ENCODE peak calls at places on chromosomes 6 and 20, in ten cellular contexts. X, S, O, I, G, B, Z, T, K and C are unnamed samples.

GRCh38 chr6:73515204-73516101 is 5.4 kb downstream of the EEF1A1 start:
- DNase-seq in B (peak; percentile 87), K (peak; percentile 62), I (peak; percentile 72), X (peak; percentile 91), T (peak; percentile 84), G (peak; percentile 84), O (peak; percentile 89), Z (peak; percentile 49), S (peak; percentile 86), C (peak; percentile 82)

GRCh38 chr6:13396241-13396792 is 68.0 kb upstream of the TBC1D7 start:
- DNase-seq in K (no peak), B (no peak), T (no peak), O (no peak), X (no peak), I (no peak), Z (no peak), S (no peak), G (no peak), C (no peak)

GRCh38 chr6:47256981-47257730 is 52.5 kb downstream of the TNFRSF21 start:
- DNase-seq in T (no peak), O (no peak), G (no peak), I (no peak), K (no peak), B (no peak), Z (no peak), S (no peak), X (no peak), C (no peak)

GRCh38 chr20:8476023-8476422 is 344.0 kb downstream of the PLCB1 start:
- DNase-seq in T (peak; percentile 94), I (no peak), B (peak; percentile 17), K (peak; percentile 94), O (no peak), X (no peak), G (no peak), Z (no peak), S (no peak), C (no peak)

GRCh38 chr6:65088575-65088974 is 618.5 kb downstream of the EYS start:
- DNase-seq in I (no peak), K (no peak), Z (no peak), X (no peak), O (no peak), B (no peak), G (no peak), T (no peak), S (no peak), C (no peak)

GRCh38 chr6:13667655-13668054 is 44.0 kb downstream of the RANBP9 start:
- DNase-seq in T (peak; percentile 32), Z (no peak), I (no peak), O (no peak), B (peak; percentile 43), K (no peak), X (peak; percentile 28), S (no peak), G (no peak), C (no peak)

GRCh38 chr6:4313044-4313686 is 177.8 kb upstream of the ECI2 start:
- DNase-seq in Z (peak; percentile 79), X (peak; percentile 96), G (peak; percentile 95), K (no peak), B (peak; percentile 98), I (peak; percentile 71), T (peak; percentile 25), S (peak; percentile 93), O (peak; percentile 90), C (peak; percentile 88)

GRCh38 chr6:52815167-52816092 is 11.8 kb upstream of the GSTA1 start:
- DNase-seq in G (peak; percentile 14), K (peak; percentile 32), X (peak; percentile 57), T (peak; percentile 46), B (peak; percentile 66), Z (peak; percentile 51), O (peak; percentile 47), I (peak; percentile 75), S (peak; percentile 42), C (peak; percentile 12)

GRCh38 chr6:28725890-28726348 is 197.9 kb downstream of the TRIM27 start:
- DNase-seq in S (no peak), O (no peak), X (no peak), I (peak; percentile 81), T (peak; percentile 34), G (no peak), B (peak; percentile 75), Z (no peak), K (peak; percentile 8), C (no peak)

GRCh38 chr6:28727559-28728211 is 196.1 kb downstream of the TRIM27 start:
- DNase-seq in O (no peak), S (no peak), B (no peak), K (no peak), I (no peak), T (peak; percentile 55), X (no peak), Z (no peak), G (no peak), C (no peak)

GRCh38 chr6:28726569-28727309 is 197.0 kb downstream of the TRIM27 start:
- DNase-seq in Z (no peak), T (no peak), K (no peak), O (no peak), S (no peak), I (no peak), X (no peak), G (no peak), B (no peak), C (no peak)

GRCh38 chr6:28732052-28732451 is 191.7 kb downstream of the TRIM27 start:
- DNase-seq in B (no peak), Z (no peak), S (no peak), G (no peak), T (no peak), O (no peak), X (no peak), K (no peak), I (no peak), C (no peak)

GRCh38 chr6:28729501-28730402 is 194.0 kb downstream of the TRIM27 start:
- DNase-seq in G (no peak), Z (no peak), I (peak; percentile 42), T (peak; percentile 29), S (no peak), X (no peak), B (no peak), K (no peak), O (no peak), C (no peak)
- H3K4me3 ChIP-seq in G (no peak overlapping the region), Z (peak overlapping the region; percentile 73), I (peak overlapping the region; percentile 81), T (peak overlapping the region; percentile 98), S (peak overlapping the region; percentile 71), X (no peak overlapping the region), B (no peak overlapping the region), K (peak overlapping the region; percentile 81), O (peak overlapping the region; percentile 80), C (peak overlapping the region; percentile 53)

GRCh38 chr20:63254536-63255384 is 497 bp upstream of the NKAIN4 start:
- DNase-seq in B (no peak), O (no peak), S (no peak), T (no peak), G (no peak), X (no peak), I (peak; percentile 78), Z (no peak), K (no peak), C (no peak)

GRCh38 chr20:63253438-63254236 is 626 bp downstream of the NKAIN4 start:
- DNase-seq in O (no peak), T (no peak), K (no peak), B (no peak), X (no peak), I (peak; percentile 84), S (no peak), Z (no peak), G (no peak), C (no peak)

GRCh38 chr20:63253065-63253437 is 1.2 kb downstream of the NKAIN4 start:
- DNase-seq in K (no peak), I (no peak), O (no peak), B (no peak), T (no peak), Z (no peak), G (no peak), S (no peak), X (no peak), C (no peak)

GRCh38 chr20:63252157-63252780 is 2.0 kb downstream of the NKAIN4 start:
- DNase-seq in B (no peak), Z (no peak), X (no peak), O (no peak), K (no peak), T (no peak), S (no peak), G (no peak), I (no peak), C (no peak)

DNA sequence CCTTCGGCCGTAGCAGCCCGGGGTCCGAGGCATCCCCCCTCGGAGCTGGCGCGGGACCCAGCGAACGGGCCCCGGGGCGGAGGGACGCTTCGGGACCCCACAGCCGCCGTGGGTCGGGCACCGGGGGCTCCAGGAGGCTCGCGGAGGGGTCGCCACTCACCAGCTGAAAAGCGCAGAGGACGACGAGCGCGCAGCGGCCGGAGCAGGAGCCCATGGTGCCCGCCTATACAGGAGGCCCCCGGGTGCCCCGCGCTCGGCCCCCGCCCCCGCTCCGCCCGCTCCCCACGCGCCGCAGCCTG is at the start of gene NKAIN4:
- DNase-seq in Z (no peak), T (no peak), K (no peak), S (no peak), O (no peak), X (no peak), I (peak; percentile 39), B (no peak), G (no peak), C (no peak)
- H3K4me3 ChIP-seq in Z (no peak within 1 kb of the TSS), T (no peak within 1 kb of the TSS), K (no peak within 1 kb of the TSS), S (no peak within 1 kb of the TSS), O (peak within 1 kb of the TSS; percentile 23), X (no peak within 1 kb of the TSS), I (peak within 1 kb of the TSS; percentile 75), B (no peak within 1 kb of the TSS), G (no peak within 1 kb of the TSS), C (no peak within 1 kb of the TSS)

DNA sequence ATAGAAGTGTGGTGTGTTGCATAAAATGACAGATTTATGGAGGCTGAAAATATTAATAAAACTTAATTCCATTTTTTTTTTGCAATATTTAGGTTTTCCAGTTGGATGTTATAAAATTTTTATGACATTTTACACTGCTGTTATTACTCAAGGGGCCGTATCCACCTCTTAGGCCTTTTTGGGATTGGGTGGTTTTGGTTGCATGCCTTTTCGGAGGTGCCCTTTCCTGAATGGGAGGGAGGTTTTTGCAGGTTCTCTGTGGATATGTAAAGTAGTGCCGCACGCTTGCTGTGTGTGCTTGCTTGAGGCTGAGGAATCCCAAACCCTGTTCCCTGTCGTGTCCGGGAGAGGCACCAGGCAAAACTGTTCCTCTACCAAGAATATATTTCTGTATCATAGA is 6.8 kb downstream of the ARID1B start:
- DNase-seq in T (no peak), S (no peak), G (no peak), I (peak; percentile 70), B (no peak), X (no peak), K (no peak), Z (no peak), O (no peak), C (no peak)
- H3K4me3 ChIP-seq in T (peak overlapping the region; percentile 1), S (no peak overlapping the region), G (no peak overlapping the region), I (peak overlapping the region; percentile 23), B (no peak overlapping the region), X (no peak overlapping the region), K (no peak overlapping the region), Z (no peak overlapping the region), O (no peak overlapping the region), C (no peak overlapping the region)

DNA sequence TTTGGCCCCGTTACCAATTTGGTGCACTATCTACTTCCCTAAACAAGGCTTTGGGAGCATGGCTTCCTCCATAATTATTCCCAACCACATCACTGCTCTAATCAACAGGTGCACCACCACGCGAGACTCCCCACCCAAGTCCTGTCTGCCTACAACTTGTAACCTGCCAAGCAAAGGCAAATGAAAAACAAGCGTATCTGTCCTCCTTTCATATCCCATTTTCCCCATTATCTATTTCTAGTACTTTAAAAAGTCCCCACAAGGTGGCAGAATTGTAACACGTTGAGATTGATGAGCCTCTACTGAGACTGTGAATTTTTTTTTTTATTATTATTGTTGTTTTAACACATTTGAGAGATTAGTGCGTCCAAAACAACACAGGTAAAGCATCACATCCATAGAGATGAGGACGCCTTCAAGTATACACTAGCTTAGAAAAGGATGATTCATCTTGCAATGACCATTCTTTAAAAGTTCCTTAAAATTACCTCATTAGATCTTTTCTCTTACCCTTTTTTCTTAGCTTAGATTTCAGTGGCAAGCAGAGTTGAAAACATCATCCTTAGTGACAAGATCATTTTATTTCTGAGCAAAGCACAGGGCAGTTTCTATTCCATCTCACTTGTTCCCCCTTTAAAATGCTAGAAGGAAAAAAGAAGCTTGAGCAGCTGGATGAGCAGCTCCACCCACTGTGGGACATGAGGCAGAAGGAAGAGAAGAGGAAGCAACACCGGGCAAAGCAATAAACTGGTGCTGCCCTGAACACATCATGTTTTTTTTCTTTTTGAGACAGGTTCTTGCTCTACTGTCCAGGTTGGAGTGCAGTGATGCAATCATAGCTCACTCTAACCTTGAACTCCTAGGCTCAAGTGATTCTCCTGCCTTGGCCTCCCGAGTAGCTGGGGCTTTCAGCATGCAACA is 210.8 kb downstream of the ARHGAP18 start:
- DNase-seq in I (peak; percentile 80), S (peak; percentile 72), X (peak; percentile 72), G (peak; percentile 73), O (peak; percentile 72), Z (no peak), B (peak; percentile 79), T (peak; percentile 63), K (peak; percentile 32), C (peak; percentile 49)
- H3K4me3 ChIP-seq in I (no peak overlapping the region), S (no peak overlapping the region), X (no peak overlapping the region), G (no peak overlapping the region), O (peak overlapping the region; percentile 17), Z (peak overlapping the region; percentile 15), B (no peak overlapping the region), T (no peak overlapping the region), K (no peak overlapping the region), C (no peak overlapping the region)